ENCODE peak calls at places on chromosomes 3 and 15, in six cellular contexts. K is GM04503, G is MM.1S, B is EL, O is GM18507, J is amniotic epithelial cell. E is an unnamed sample.

GRCh38 chr15:71249986-71250385 is 134.7 kb downstream of the THSD4 start:
- DNase-seq in K (no peak), G (no peak), B (no peak), O (no peak), J (no peak), E (no peak)

GRCh38 chr3:35200056-35200455 is 439.3 kb upstream of the ARPP21 start:
- DNase-seq in K (no peak), G (no peak), B (no peak), O (no peak), J (no peak), E (no peak)

GRCh38 chr15:75782926-75783325 is 60.3 kb upstream of the UBE2Q2 start:
- DNase-seq in K (no peak), G (no peak), B (no peak), O (no peak), J (no peak), E (no peak)

GRCh38 chr3:176785207-176785606 is 412.1 kb downstream of the TBL1XR1 start:
- DNase-seq in K (no peak), G (no peak), B (no peak), O (no peak), J (no peak), E (no peak)

GRCh38 chr3:134650431-134651346 is at the start of gene KY:
- DNase-seq in K (no peak), G (peak; percentile 80), B (peak; percentile 55), O (no peak), J (peak; percentile 21), E (no peak)

GRCh38 chr3:88618121-88618645 is 468.4 kb downstream of the C3orf38 start:
- DNase-seq in K (no peak), G (no peak), B (no peak), O (no peak), J (no peak), E (no peak)

GRCh38 chr15:72616491-72617210 is 37.8 kb upstream of the GOLGA6B start:
- DNase-seq in K (no peak), G (no peak), B (no peak), O (no peak), J (no peak), E (no peak)

GRCh38 chr3:120652896-120653545 is 29.0 kb downstream of the HGD start:
- DNase-seq in K (no peak), G (no peak), B (no peak), O (no peak), J (no peak), E (no peak)

GRCh38 chr3:193805448-193805847 is 212.4 kb downstream of the OPA1 start:
- DNase-seq in K (no peak), G (no peak), B (peak; percentile 63), O (no peak), J (peak; percentile 98), E (no peak)

GRCh38 chr15:92527197-92527596 is 128.4 kb downstream of the FAM174B start:
- DNase-seq in K (no peak), G (no peak), B (no peak), O (no peak), J (peak; percentile 21), E (no peak)

GRCh38 chr3:135456182-135456790 is 509.2 kb upstream of the PPP2R3A start:
- DNase-seq in K (no peak), G (no peak), B (no peak), O (no peak), J (no peak), E (no peak)

GRCh38 chr3:126274735-126275734 is 82.2 kb downstream of the KLF15 start:
- DNase-seq in K (no peak), G (no peak), B (no peak), O (no peak), J (no peak), E (no peak)

GRCh38 chr3:113698891-113699465 is 2.5 kb upstream of the USF3 start:
- DNase-seq in K (no peak), G (no peak), B (peak; percentile 9), O (no peak), J (no peak), E (no peak)

GRCh38 chr15:64807051-64807749 is 18.2 kb downstream of the PIF1 start:
- DNase-seq in K (no peak), G (no peak), B (no peak), O (no peak), J (no peak), E (no peak)

GRCh38 chr15:33126559-33127290 is 67.8 kb downstream of the FMN1 start:
- DNase-seq in K (peak; percentile 80), G (no peak), B (peak; percentile 96), O (no peak), J (peak; percentile 99), E (peak; percentile 70)

GRCh38 chr15:50140097-50140496 is 21.1 kb upstream of the ATP8B4 start:
- DNase-seq in K (no peak), G (no peak), B (no peak), O (no peak), J (peak; percentile 79), E (no peak)

GRCh38 chr3:142450881-142451280 is 3.0 kb upstream of the XRN1 start:
- DNase-seq in K (no peak), G (no peak), B (no peak), O (no peak), J (no peak), E (no peak)

GRCh38 chr15:88241060-88241459 is 15.5 kb downstream of the NTRK3 start:
- DNase-seq in K (no peak), G (no peak), B (no peak), O (no peak), J (no peak), E (no peak)

GRCh38 chr3:172647823-172648222 is 63.0 kb downstream of the NCEH1 start:
- DNase-seq in K (no peak), G (no peak), B (no peak), O (no peak), J (no peak), E (no peak)

GRCh38 chr3:184562146-184562861 is 719 bp downstream of the EPHB3 start:
- DNase-seq in K (no peak), G (no peak), B (peak; percentile 28), O (no peak), J (no peak), E (no peak)

GRCh38 chr3:116741462-116741861 is 31.9 kb downstream of the TUSC7 start:
- DNase-seq in K (no peak), G (no peak), B (no peak), O (no peak), J (no peak), E (no peak)

GRCh38 chr3:40745381-40746106 is 220.8 kb downstream of the ZNF621 start:
- DNase-seq in K (no peak), G (no peak), B (peak; percentile 15), O (no peak), J (no peak), E (no peak)

GRCh38 chr15:59148160-59148810 is 43.3 kb downstream of the CCNB2 start:
- DNase-seq in K (peak; percentile 46), G (no peak), B (peak; percentile 62), O (no peak), J (peak; percentile 42), E (peak; percentile 44)

GRCh38 chr3:156816794-156817741 is 9.1 kb upstream of the LEKR1 start:
- DNase-seq in K (peak; percentile 62), G (peak; percentile 98), B (peak; percentile 93), O (peak; percentile 60), J (peak; percentile 57), E (no peak)

GRCh38 chr3:146750196-146750595 is 145.1 kb upstream of the PLSCR5 start:
- DNase-seq in K (peak; percentile 38), G (peak; percentile 27), B (peak; percentile 70), O (no peak), J (no peak), E (peak; percentile 23)

GRCh38 chr3:174436367-174436766 is 422.8 kb upstream of the NAALADL2 start:
- DNase-seq in K (no peak), G (peak; percentile 62), B (no peak), O (no peak), J (no peak), E (no peak)

GRCh38 chr15:73993211-73993994 is 1.1 kb upstream of the PML start:
- DNase-seq in K (no peak), G (no peak), B (no peak), O (no peak), J (no peak), E (no peak)

GRCh38 chr15:77830041-77830440 is 197.3 kb upstream of the LINGO1 start:
- DNase-seq in K (peak; percentile 70), G (no peak), B (peak; percentile 54), O (no peak), J (peak; percentile 95), E (no peak)

GRCh38 chr15:100919481-100920405 is 586 bp downstream of the LRRK1 start:
- DNase-seq in K (no peak), G (peak; percentile 37), B (peak; percentile 45), O (no peak), J (peak; percentile 16), E (no peak)

GRCh38 chr3:16496008-16496407 is 17.5 kb downstream of the RFTN1 start:
- DNase-seq in K (no peak), G (no peak), B (no peak), O (no peak), J (no peak), E (no peak)

GRCh38 chr3:69819283-69819682 is 80.0 kb downstream of the MITF start:
- DNase-seq in K (no peak), G (no peak), B (no peak), O (no peak), J (no peak), E (no peak)

GRCh38 chr3:42032693-42033349 is 58.3 kb upstream of the TRAK1 start:
- DNase-seq in K (peak; percentile 99), G (no peak), B (peak; percentile 97), O (no peak), J (peak; percentile 99), E (peak; percentile 97)

GRCh38 chr15:100733088-100733487 is 130.7 kb downstream of the ASB7 start:
- DNase-seq in K (peak; percentile 95), G (no peak), B (peak; percentile 87), O (no peak), J (peak; percentile 49), E (peak; percentile 33)

GRCh38 chr15:48432688-48433087 is 101.5 kb downstream of the DUT start:
- DNase-seq in K (no peak), G (no peak), B (no peak), O (no peak), J (peak; percentile 48), E (no peak)

GRCh38 chr3:149969110-149969944 is 1.4 kb downstream of the PFN2 start:
- DNase-seq in K (peak; percentile 49), G (no peak), B (peak; percentile 89), O (no peak), J (peak; percentile 87), E (peak; percentile 59)

GRCh38 chr3:153595186-153595815 is 433.3 kb downstream of the RAP2B start:
- DNase-seq in K (no peak), G (peak; percentile 61), B (peak; percentile 22), O (no peak), J (peak; percentile 42), E (no peak)

GRCh38 chr3:140378571-140379340 is 299.1 kb upstream of the TRIM42 start:
- DNase-seq in K (no peak), G (no peak), B (no peak), O (no peak), J (peak; percentile 4), E (no peak)

E was measured in AG04449.